ENCODE peak calls at places on chromosomes 5 and 9, in ten cellular contexts. U, V, K, N, Q, T, Y, R, F and W are unnamed samples.

GRCh38 chr9:135073741-135074305 is 13.6 kb upstream of the OLFM1 start:
- DNase-seq in V (no peak), T (no peak), Y (no peak), F (no peak), R (no peak), K (peak), U (no peak), Q (no peak), N (no peak), W (no peak)

GRCh38 chr5:126139773-126140172 is 283.4 kb upstream of the GRAMD2B start:
- DNase-seq in V (no peak), K (no peak), U (peak), N (no peak), Q (no peak), T (no peak), R (no peak), F (no peak), Y (no peak), W (peak)

GRCh38 chr5:150175536-150175935 is 9.0 kb downstream of the CDX1 start:
- DNase-seq in R (no peak), U (no peak), Q (peak), N (peak), F (no peak), Y (no peak), V (no peak), K (peak), T (no peak), W (no peak)

GRCh38 chr9:76562511-76562911 is 103.5 kb downstream of the GCNT1 start:
- DNase-seq in F (no peak), U (peak), Q (no peak), Y (no peak), T (no peak), R (no peak), N (no peak), K (no peak), V (peak), W (peak)

GRCh38 chr5:101390317-101390908 is 487.3 kb upstream of the ST8SIA4 start:
- DNase-seq in T (peak), F (no peak), Y (no peak), Q (peak), R (peak), V (peak), U (peak), K (peak), N (peak), W (peak)

GRCh38 chr9:71858812-71859211 is 52.2 kb downstream of the ABHD17B start:
- DNase-seq in N (no peak), R (no peak), T (no peak), K (no peak), Y (no peak), U (peak), F (no peak), Q (no peak), V (peak), W (no peak)

GRCh38 chr5:87120518-87121314 is 147.0 kb upstream of the RASA1 start:
- DNase-seq in R (no peak), U (peak), V (peak), T (peak), N (no peak), K (no peak), Y (no peak), F (no peak), Q (peak), W (peak)

GRCh38 chr9:97766092-97766491 is 69.0 kb upstream of the XPA start:
- DNase-seq in N (no peak), R (no peak), F (no peak), Y (no peak), K (no peak), Q (no peak), V (peak), U (peak), T (no peak), W (peak)

GRCh38 chr5:68587181-68587580 is 371.6 kb downstream of the PIK3R1 start:
- DNase-seq in R (no peak), T (no peak), Q (no peak), K (no peak), U (no peak), V (no peak), N (no peak), Y (no peak), F (no peak), W (peak)

GRCh38 chr9:90189306-90189705 is 453.3 kb downstream of the DIRAS2 start:
- DNase-seq in Q (no peak), K (no peak), Y (no peak), F (no peak), V (no peak), T (no peak), N (no peak), R (no peak), U (no peak), W (no peak)

GRCh38 chr5:178346607-178347334 is 114.2 kb upstream of the PHYKPL start:
- DNase-seq in N (no peak), Y (no peak), F (no peak), K (no peak), V (no peak), T (no peak), U (no peak), R (no peak), Q (no peak), W (no peak)